ENCODE peak calls at places on chromosomes 12 and 14, in seven cellular contexts. F, E, W, J, V, T and D are unnamed samples.

GRCh38 chr12:106918746-106919145 is 37.0 kb upstream of the TMEM263 start:
- DNase-seq in V (peak), E (peak), J (peak), T (peak), W (peak), F (peak), D (peak)

GRCh38 chr14:98962118-98962517 is 309.9 kb downstream of the BCL11B start:
- DNase-seq in V (no peak), T (no peak), E (no peak), W (no peak), J (peak), F (no peak), D (peak)

GRCh38 chr12:62252576-62252975 is 7.6 kb upstream of the USP15 start:
- DNase-seq in E (peak), J (no peak), F (peak), V (no peak), W (no peak), T (no peak), D (no peak)

GRCh38 chr14:35374273-35374681 is 30.3 kb downstream of the NFKBIA start:
- DNase-seq in J (no peak), V (no peak), W (peak), T (peak), E (peak), F (peak), D (no peak)

GRCh38 chr12:89140580-89141236 is 211.6 kb downstream of the DUSP6 start:
- DNase-seq in W (no peak), J (no peak), F (no peak), T (no peak), E (peak), V (no peak), D (no peak)

GRCh38 chr12:116615141-116615861 is 56.1 kb downstream of the MAP1LC3B2 start:
- DNase-seq in V (peak), T (no peak), F (no peak), W (no peak), E (no peak), J (no peak), D (no peak)

GRCh38 chr12:2624543-2625266 is 170.1 kb upstream of the FKBP4 start:
- DNase-seq in W (peak), F (peak), V (peak), E (peak), T (peak), J (peak), D (peak)

GRCh38 chr14:48890333-48890732 is 695.8 kb downstream of the RPS29 start:
- DNase-seq in W (no peak), E (peak), J (no peak), T (peak), V (no peak), F (no peak), D (no peak)

GRCh38 chr12:62332598-62332997 is 72.4 kb downstream of the USP15 start:
- DNase-seq in E (peak), F (peak), T (no peak), W (no peak), J (no peak), V (no peak), D (no peak)

GRCh38 chr12:65511134-65511912 is 232.8 kb downstream of the MSRB3 start:
- DNase-seq in F (no peak), E (no peak), T (no peak), W (no peak), V (peak), J (no peak), D (no peak)

GRCh38 chr12:16568873-16569272 is 37.1 kb downstream of the LMO3 start:
- DNase-seq in F (no peak), V (no peak), T (no peak), W (peak), J (no peak), E (no peak), D (no peak)

GRCh38 chr12:121399391-121400331 is at the start of gene RNF34:
- DNase-seq in F (peak), T (peak), V (peak), W (peak), J (peak), E (peak), D (peak)

GRCh38 chr12:100375023-100375737 is 18.3 kb downstream of the SLC17A8 start:
- DNase-seq in F (no peak), T (no peak), W (no peak), J (no peak), V (no peak), E (peak), D (no peak)

GRCh38 chr14:105878125-105878524 is 351.7 kb downstream of the TMEM121 start:
- DNase-seq in F (no peak), E (no peak), V (no peak), W (no peak), J (no peak), T (no peak), D (no peak)

GRCh38 chr12:118526255-118527095 is 150.1 kb downstream of the SUDS3 start:
- DNase-seq in T (no peak), V (no peak), J (no peak), W (no peak), E (no peak), F (no peak), D (no peak)

GRCh38 chr12:2876431-2877046 is 435 bp downstream of the FOXM1 start:
- DNase-seq in F (peak), V (no peak), W (peak), T (no peak), E (no peak), J (no peak), D (no peak)

GRCh38 chr12:92810370-92810769 is 107.6 kb downstream of the PLEKHG7 start:
- DNase-seq in W (no peak), F (no peak), V (no peak), T (no peak), J (no peak), E (no peak), D (no peak)

GRCh38 chr14:61940669-61941420 is 178.6 kb downstream of the SNAPC1 start:
- DNase-seq in J (peak), F (no peak), W (peak), V (no peak), E (no peak), T (peak), D (no peak)

GRCh38 chr12:5556033-5556614 is 124.2 kb downstream of the NTF3 start:
- DNase-seq in V (no peak), J (peak), F (no peak), W (peak), T (peak), E (no peak), D (no peak)

GRCh38 chr12:5554711-5555110 is 122.8 kb downstream of the NTF3 start:
- DNase-seq in E (peak), V (no peak), T (no peak), W (no peak), J (no peak), F (peak), D (no peak)

GRCh38 chr12:5560242-5560641 is 128.3 kb downstream of the NTF3 start:
- DNase-seq in W (peak), E (peak), F (no peak), J (no peak), V (no peak), T (no peak), D (no peak)

GRCh38 chr12:5557906-5558305 is 126.0 kb downstream of the NTF3 start:
- DNase-seq in J (no peak), T (no peak), V (no peak), E (no peak), F (no peak), W (peak), D (no peak)

GRCh38 chr12:5556946-5557673 is 125.2 kb downstream of the NTF3 start:
- DNase-seq in J (no peak), V (no peak), E (no peak), F (no peak), W (peak), T (no peak), D (no peak)
- H3K4ac ChIP-seq in J (no peak), V (no peak), E (no peak), F (no peak), W (no peak), T (no peak), D (no peak)

DNA sequence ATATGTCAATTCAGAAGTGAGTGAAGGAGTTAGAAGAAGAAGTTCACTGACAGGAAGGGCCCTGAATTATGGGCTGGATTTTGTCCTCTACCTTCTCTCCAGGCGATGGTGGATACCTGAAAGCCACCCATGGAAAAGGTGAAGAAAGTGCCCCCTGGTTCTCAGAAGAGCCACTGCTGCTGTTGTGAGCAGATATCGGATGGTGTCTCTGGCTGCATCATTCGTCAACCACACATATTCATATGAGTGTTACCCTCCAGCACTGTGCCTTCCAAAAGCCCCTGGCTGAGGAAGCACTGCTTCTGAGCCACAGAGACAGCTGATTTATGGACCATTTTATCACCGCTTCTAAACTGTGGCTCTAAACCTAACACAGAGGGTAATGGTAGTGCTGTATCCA is 2.0 kb upstream of the ACTN1 start:
- DNase-seq in T (no peak), F (no peak), E (no peak), W (no peak), J (no peak), V (no peak), D (no peak)
- H3K4ac ChIP-seq in T (no peak), F (peak), E (peak), W (no peak), J (no peak), V (no peak), D (no peak)

GRCh38 chr14:75081835-75082234 is 12.4 kb downstream of the ZC2HC1C start:
- DNase-seq in E (peak), J (no peak), F (no peak), V (no peak), T (no peak), W (no peak), D (no peak)
- H3K4ac ChIP-seq in E (no peak), J (no peak), F (no peak), V (no peak), T (no peak), W (no peak), D (no peak)

GRCh38 chr12:49985981-49986380 is 13.2 kb downstream of the AQP6 start:
- DNase-seq in E (peak), V (no peak), F (peak), W (no peak), J (no peak), T (no peak), D (no peak)
- H3K4ac ChIP-seq in E (no peak), V (no peak), F (no peak), W (no peak), J (no peak), T (no peak), D (no peak)

GRCh38 chr12:49761677-49762467 is 20.5 kb downstream of the TMBIM6 start:
- DNase-seq in E (no peak), V (no peak), W (no peak), T (no peak), F (no peak), J (no peak), D (no peak)
- H3K4ac ChIP-seq in E (no peak), V (no peak), W (no peak), T (no peak), F (no peak), J (no peak), D (no peak)

DNA sequence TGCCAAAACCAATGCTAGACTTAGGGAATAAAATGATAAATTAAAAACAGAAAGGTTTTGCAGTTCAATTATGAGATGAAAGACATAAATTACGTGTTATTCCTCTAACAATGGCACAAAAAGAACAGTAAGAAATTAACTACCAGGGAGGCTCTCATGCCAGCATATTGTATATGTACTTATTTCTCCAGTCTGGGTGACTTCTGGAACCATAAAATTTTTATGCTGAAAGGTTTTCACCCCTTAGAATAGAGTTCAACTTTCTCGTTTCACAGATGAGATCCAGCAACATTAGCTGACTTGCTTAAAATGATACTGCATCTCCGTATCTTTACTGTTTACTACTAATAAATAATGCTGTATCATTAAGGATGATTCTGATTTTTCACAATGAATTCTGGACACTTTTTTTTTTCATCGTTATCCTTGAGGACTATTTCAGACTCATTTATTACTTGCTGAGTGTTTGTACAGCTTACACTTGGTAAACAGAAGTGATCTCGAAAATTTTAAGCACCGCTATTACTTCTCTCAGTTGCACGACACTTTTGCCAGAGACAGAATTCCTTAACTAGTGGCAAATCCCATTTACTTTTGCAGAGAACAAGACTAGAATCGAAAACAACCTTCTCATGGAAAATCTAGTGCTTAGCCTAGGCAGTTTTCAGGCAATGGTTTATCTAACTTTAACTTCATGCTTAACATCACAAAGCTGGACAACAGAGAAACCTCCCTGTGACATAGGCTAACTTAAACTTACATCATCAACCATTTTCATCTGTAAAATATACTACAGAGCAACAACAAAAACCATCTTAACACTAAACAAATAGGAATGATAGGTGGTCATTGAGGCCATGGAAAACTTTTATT is 2.7 kb downstream of the RSRC2 start:
- DNase-seq in J (no peak), W (no peak), V (no peak), T (no peak), F (peak), E (peak), D (no peak)
- H3K4ac ChIP-seq in J (no peak), W (no peak), V (no peak), T (peak), F (no peak), E (no peak), D (no peak)